ENCODE peak calls at places on chromosomes 1 and 21, in five cellular contexts. T is CD4-positive, alpha-beta T cell; K is B cell; E is Peyer's patch; L is CD8-positive, alpha-beta T cell. U is an unnamed sample.

GRCh38 chr1:154571244-154571963 is 3.8 kb downstream of the CHRNB2 start:
- DNase-seq in L (no peak), T (no peak), K (no peak), E (no peak), U (no peak)

GRCh38 chr1:183609313-183609712 is 19.1 kb upstream of the NCF2 start:
- DNase-seq in K (no peak), E (peak), T (no peak), L (no peak), U (no peak)

GRCh38 chr21:25963186-25963585 is 207.4 kb downstream of the APP start:
- DNase-seq in E (no peak), K (no peak), L (no peak), T (no peak), U (peak)

GRCh38 chr1:10735603-10736305 is 60.7 kb downstream of the CASZ1 start:
- DNase-seq in E (no peak), L (no peak), T (no peak), K (no peak), U (no peak)

GRCh38 chr1:10694633-10695627 is 101.5 kb downstream of the CASZ1 start:
- DNase-seq in K (peak), T (peak), L (peak), E (peak), U (peak)

GRCh38 chr1:13935336-13935735 is 235.3 kb downstream of the PRDM2 start:
- DNase-seq in K (no peak), E (no peak), L (no peak), T (no peak), U (no peak)

GRCh38 chr21:45895778-45896370 is 85.7 kb upstream of the COL6A1 start:
- DNase-seq in E (no peak), L (no peak), T (no peak), K (no peak), U (no peak)

GRCh38 chr1:46525253-46525983 is 26.0 kb downstream of the KNCN start:
- DNase-seq in T (no peak), K (no peak), L (no peak), E (no peak), U (no peak)

GRCh38 chr21:42395302-42395701 is 550 bp downstream of the TMPRSS3 start:
- DNase-seq in T (no peak), L (no peak), E (no peak), K (no peak), U (no peak)

GRCh38 chr1:29513357-29513756 is 277.0 kb downstream of the PTPRU start:
- DNase-seq in L (no peak), E (no peak), K (no peak), T (no peak), U (peak)

GRCh38 chr21:40386301-40386911 is 460.6 kb downstream of the DSCAM start:
- DNase-seq in L (no peak), K (peak), T (no peak), E (peak), U (peak)

GRCh38 chr21:17542371-17542992 is 29.6 kb downstream of the CXADR start:
- DNase-seq in T (no peak), K (no peak), L (no peak), E (no peak), U (no peak)

GRCh38 chr1:59393211-59394180 is 96.6 kb downstream of the FGGY start:
- DNase-seq in L (no peak), T (no peak), K (no peak), E (peak), U (no peak)

GRCh38 chr1:46203738-46204405 is 738 bp downstream of the LURAP1 start:
- DNase-seq in L (no peak), T (no peak), K (no peak), E (no peak), U (no peak)

GRCh38 chr1:145878724-145879123 is 6.9 kb downstream of the ANKRD35 start:
- DNase-seq in K (no peak), L (no peak), E (no peak), T (no peak), U (no peak)

GRCh38 chr1:30192969-30193630 is 530.3 kb downstream of the MATN1 start:
- DNase-seq in T (no peak), K (no peak), E (no peak), L (no peak), U (no peak)

GRCh38 chr21:33042812-33043211 is 17.1 kb downstream of the OLIG2 start:
- DNase-seq in E (no peak), K (no peak), L (no peak), T (no peak), U (peak)

GRCh38 chr1:182587666-182588438 is 1.2 kb downstream of the RNASEL start:
- DNase-seq in T (no peak), E (no peak), L (no peak), K (no peak), U (no peak)

GRCh38 chr1:15985611-15986272 is 9.8 kb upstream of the ZBTB17 start:
- DNase-seq in E (no peak), L (no peak), T (no peak), K (no peak), U (peak)

GRCh38 chr1:55081905-55082296 is 42.6 kb downstream of the PCSK9 start:
- DNase-seq in E (no peak), L (no peak), T (no peak), K (no peak), U (no peak)

GRCh38 chr1:9793291-9793690 is 30.5 kb downstream of the CLSTN1 start:
- DNase-seq in L (no peak), K (no peak), T (no peak), E (no peak), U (no peak)

GRCh38 chr1:61141288-61142044 is 59.1 kb downstream of the NFIA start:
- DNase-seq in K (no peak), L (no peak), T (no peak), E (no peak), U (peak)

GRCh38 chr1:8381618-8382017 is 63.7 kb downstream of the SLC45A1 start:
- DNase-seq in K (no peak), E (no peak), L (no peak), T (no peak), U (no peak)

GRCh38 chr1:31790641-31791091 is 25.2 kb downstream of the SPOCD1 start:
- DNase-seq in E (no peak), K (no peak), T (no peak), L (no peak), U (no peak)

GRCh38 chr1:205493241-205494085 is 11.0 kb upstream of the CDK18 start:
- DNase-seq in K (no peak), E (no peak), T (no peak), L (no peak), U (peak)

GRCh38 chr1:111981871-111982270 is 7.6 kb downstream of the KCND3 start:
- DNase-seq in E (no peak), K (no peak), T (no peak), L (no peak), U (no peak)

GRCh38 chr1:191714810-191715209 is 443.5 kb upstream of the RGS18 start:
- DNase-seq in K (no peak), E (no peak), L (no peak), T (no peak), U (no peak)

GRCh38 chr1:68112835-68113243 is 62.4 kb upstream of the DIRAS3 start:
- DNase-seq in T (no peak), L (no peak), E (no peak), K (no peak), U (peak)

GRCh38 chr1:96416111-96416595 is 305.4 kb upstream of the PTBP2 start:
- DNase-seq in K (no peak), T (no peak), L (no peak), E (peak), U (peak)

GRCh38 chr1:9289090-9289534 is 3.6 kb upstream of the SPSB1 start:
- DNase-seq in L (peak), E (peak), T (peak), K (peak), U (no peak)

GRCh38 chr1:4626560-4627319 is 27.7 kb upstream of the AJAP1 start:
- DNase-seq in T (no peak), L (no peak), E (no peak), K (no peak), U (no peak)

GRCh38 chr1:150187560-150187931 is 37.8 kb downstream of the PLEKHO1 start:
- DNase-seq in T (no peak), E (no peak), K (no peak), L (no peak), U (no peak)

GRCh38 chr1:219782311-219782710 is 146.0 kb downstream of the SLC30A10 start:
- DNase-seq in T (no peak), L (no peak), E (no peak), K (no peak), U (no peak)

GRCh38 chr1:17485280-17485679 is 45.8 kb upstream of the RCC2 start:
- DNase-seq in E (no peak), L (no peak), K (peak), T (no peak), U (peak)

GRCh38 chr1:39089811-39090519 is 63.8 kb downstream of the NDUFS5 start:
- DNase-seq in T (no peak), K (no peak), E (no peak), L (no peak), U (no peak)

GRCh38 chr1:1063261-1063944 is 10.7 kb downstream of the RNF223 start:
- DNase-seq in E (no peak), T (no peak), K (peak), L (no peak), U (no peak)

GRCh38 chr1:1062364-1063163 is 11.5 kb downstream of the RNF223 start:
- DNase-seq in E (no peak), L (no peak), T (no peak), K (no peak), U (no peak)

GRCh38 chr1:1065265-1065939 is 8.7 kb downstream of the RNF223 start:
- DNase-seq in E (no peak), K (no peak), T (no peak), L (peak), U (no peak)

GRCh38 chr1:1061682-1062363 is 12.3 kb downstream of the RNF223 start:
- DNase-seq in K (no peak), L (no peak), T (no peak), E (no peak), U (no peak)

DNA sequence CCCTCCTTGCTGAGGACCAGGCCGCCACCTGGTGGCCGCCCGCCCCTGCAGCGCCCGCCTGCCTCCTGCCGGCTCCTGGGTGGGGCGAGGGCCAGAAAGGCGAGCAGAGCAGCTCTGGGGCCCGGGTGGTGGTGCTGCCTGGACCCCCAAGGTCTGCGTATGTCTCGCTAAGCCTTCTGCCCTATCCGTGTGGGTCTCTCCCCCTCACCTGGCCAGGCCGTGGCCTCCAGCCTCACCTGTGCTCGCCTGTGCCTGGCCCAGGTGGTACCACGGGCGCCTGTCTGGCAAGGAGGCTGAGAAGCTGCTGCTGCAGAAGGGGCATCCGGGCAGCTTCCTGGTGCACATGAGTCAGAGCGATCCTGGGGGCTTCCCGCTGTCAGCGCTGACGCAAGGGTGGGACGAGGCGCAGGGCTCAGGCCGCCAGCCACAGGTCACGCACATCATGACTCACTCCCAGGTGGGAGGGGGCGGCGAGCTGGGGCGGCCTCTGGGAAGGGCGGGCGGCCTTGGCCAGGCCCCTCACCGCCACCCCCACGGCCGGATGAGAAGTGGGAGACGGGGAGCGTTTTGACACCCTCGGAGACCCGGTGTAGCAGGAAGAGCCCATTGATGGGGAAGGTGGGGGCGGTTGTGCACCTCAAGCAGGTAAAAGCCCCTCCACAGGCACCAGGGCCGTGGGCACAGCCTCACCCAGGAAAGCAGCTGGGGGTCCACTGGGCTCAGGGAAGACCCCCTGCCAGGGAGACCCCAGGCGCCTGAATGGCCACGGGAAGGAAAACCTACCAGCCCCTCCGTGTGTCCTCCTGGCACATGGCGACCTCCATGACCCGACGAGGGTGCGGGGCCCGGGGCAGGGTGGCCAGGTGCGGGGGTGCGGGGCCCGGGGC is 9.9 kb downstream of the RNF223 start:
- DNase-seq in T (peak), E (peak), K (peak), L (peak), U (peak)
- TF ChIP-seq CTCF in T (peak), E (peak), K (peak), L (peak), U (peak)

GRCh38 chr1:153431002-153431401 is 14.7 kb downstream of the S100A7A start:
- DNase-seq in E (no peak), L (no peak), T (no peak), K (no peak), U (no peak)
- TF ChIP-seq CTCF in E (no peak), L (no peak), T (no peak), K (no peak), U (no peak)

GRCh38 chr1:57067863-57068262 is 102.0 kb upstream of the C8B start:
- DNase-seq in T (no peak), E (no peak), K (no peak), L (no peak), U (no peak)

GRCh38 chr1:57066980-57067615 is 101.3 kb upstream of the C8B start:
- DNase-seq in E (no peak), T (no peak), L (no peak), K (no peak), U (no peak)

DNA sequence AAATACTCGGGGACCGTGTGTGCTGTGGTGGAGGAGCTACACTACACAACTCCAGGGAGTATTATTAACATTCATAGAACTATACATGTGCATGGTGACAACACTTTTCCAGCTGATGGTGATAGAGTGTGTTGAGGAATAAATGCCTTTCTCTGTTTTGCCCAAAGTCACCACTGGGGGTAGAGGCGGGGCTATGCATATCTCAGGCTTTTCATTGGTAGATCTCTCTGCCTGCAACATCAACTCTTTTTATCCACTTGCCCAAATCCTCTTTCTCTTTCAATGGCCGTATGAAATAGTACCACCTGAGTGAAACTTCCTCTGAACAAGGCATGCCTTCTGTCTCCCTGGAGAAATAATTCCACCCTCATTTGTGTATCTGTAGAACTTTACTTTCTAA is 107.0 kb upstream of the C8B start:
- DNase-seq in L (no peak), E (no peak), T (no peak), K (no peak), U (no peak)
- TF ChIP-seq CTCF in L (no peak), E (no peak), T (no peak), K (no peak), U (no peak)

GRCh38 chr1:85494957-85495266 is 30.0 kb upstream of the DDAH1 start:
- DNase-seq in K (no peak), T (no peak), E (no peak), L (no peak), U (peak)
- TF ChIP-seq CTCF in K (no peak), T (no peak), E (peak), L (no peak), U (peak)

U was measured in RWPE1.